ENCODE peak calls at places on chromosomes 11 and 22, in four cellular contexts. X is SK-N-SH, K is K562, R is HepG2. G is an unnamed sample.

GRCh38 chr11:130581631-130582030 is 133.2 kb downstream of the ADAMTS15 start:
- DNase-seq in X (no peak), K (no peak), R (no peak), G (no peak)

GRCh38 chr11:120704256-120704750 is 192.8 kb downstream of the GRIK4 start:
- DNase-seq in K (no peak), R (no peak), X (no peak), G (no peak)

GRCh38 chr11:85647604-85648299 is at the start of gene TMEM126A:
- DNase-seq in K (peak; percentile 75), X (peak; percentile 84), R (peak; percentile 86), G (peak; percentile 64)

GRCh38 chr22:26570864-26571525 is 18.9 kb downstream of the TPST2 start:
- DNase-seq in R (no peak), X (no peak), K (no peak), G (no peak)

GRCh38 chr11:121406291-121406690 is 45.8 kb upstream of the SORL1 start:
- DNase-seq in X (no peak), R (no peak), K (no peak), G (no peak)

GRCh38 chr11:63915961-63916836 is 765 bp downstream of the RCOR2 start:
- DNase-seq in R (peak; percentile 53), K (peak; percentile 79), X (peak; percentile 91), G (no peak)

GRCh38 chr11:25650319-25650718 is 681.6 kb upstream of the ANO3 start:
- DNase-seq in X (no peak), R (no peak), K (no peak), G (no peak)

GRCh38 chr22:30922151-30922611 is 46.4 kb downstream of the MORC2 start:
- DNase-seq in K (no peak), R (no peak), X (peak; percentile 70), G (peak; percentile 60)

GRCh38 chr11:59841514-59841913 is 3.8 kb downstream of the CBLIF start:
- DNase-seq in K (no peak), X (no peak), R (no peak), G (no peak)

DNA sequence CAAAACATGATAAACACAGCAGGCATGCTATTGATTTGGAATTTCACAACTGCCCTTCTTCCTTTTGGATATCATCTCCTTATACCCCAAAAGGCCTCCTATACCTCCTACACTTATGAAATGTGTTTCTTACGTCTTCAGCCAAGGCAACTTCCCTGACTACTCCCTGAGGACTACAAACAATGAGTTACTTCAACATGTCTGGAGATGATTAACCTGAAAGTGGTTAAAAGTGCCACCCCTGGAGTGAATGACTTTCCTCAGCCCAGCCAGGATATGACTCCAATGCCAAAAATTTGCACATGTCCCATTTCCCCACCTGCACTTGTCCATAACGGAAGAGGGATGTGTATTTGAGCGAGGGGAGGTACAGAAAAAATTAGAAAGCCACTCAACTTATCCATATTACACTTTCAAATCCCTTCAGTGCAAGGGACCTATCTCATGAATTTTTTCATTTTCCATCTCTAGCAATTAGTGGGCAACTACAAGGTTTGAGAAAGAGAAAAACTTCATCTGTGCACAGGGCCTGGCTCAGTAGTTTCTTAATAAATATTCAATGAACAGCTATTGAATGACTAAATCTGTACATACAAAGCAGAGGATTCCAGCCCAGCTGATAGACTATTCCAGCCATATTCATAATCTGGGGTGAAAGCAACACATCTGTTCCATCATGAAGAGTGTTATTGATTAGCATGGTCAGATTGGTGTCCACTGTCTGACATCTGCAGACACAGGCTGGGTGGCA is 36.8 kb downstream of the KIRREL3 start:
- DNase-seq in X (no peak), K (no peak), R (no peak), G (no peak)
- TF ChIP-seq SIN3A in X (no peak), K (no peak), R (no peak), G (no peak)

GRCh38 chr11:117444256-117445096 is 116.8 kb downstream of the CEP164 start:
- DNase-seq in K (no peak), R (no peak), X (peak; percentile 86), G (no peak)

GRCh38 chr11:117442049-117442868 is 114.6 kb downstream of the CEP164 start:
- DNase-seq in X (no peak), K (no peak), R (no peak), G (no peak)

GRCh38 chr11:117445097-117445658 is 117.5 kb downstream of the CEP164 start:
- DNase-seq in R (no peak), X (no peak), K (no peak), G (no peak)

GRCh38 chr11:117442869-117443239 is 115.2 kb downstream of the CEP164 start:
- DNase-seq in R (no peak), X (no peak), K (no peak), G (no peak)

DNA sequence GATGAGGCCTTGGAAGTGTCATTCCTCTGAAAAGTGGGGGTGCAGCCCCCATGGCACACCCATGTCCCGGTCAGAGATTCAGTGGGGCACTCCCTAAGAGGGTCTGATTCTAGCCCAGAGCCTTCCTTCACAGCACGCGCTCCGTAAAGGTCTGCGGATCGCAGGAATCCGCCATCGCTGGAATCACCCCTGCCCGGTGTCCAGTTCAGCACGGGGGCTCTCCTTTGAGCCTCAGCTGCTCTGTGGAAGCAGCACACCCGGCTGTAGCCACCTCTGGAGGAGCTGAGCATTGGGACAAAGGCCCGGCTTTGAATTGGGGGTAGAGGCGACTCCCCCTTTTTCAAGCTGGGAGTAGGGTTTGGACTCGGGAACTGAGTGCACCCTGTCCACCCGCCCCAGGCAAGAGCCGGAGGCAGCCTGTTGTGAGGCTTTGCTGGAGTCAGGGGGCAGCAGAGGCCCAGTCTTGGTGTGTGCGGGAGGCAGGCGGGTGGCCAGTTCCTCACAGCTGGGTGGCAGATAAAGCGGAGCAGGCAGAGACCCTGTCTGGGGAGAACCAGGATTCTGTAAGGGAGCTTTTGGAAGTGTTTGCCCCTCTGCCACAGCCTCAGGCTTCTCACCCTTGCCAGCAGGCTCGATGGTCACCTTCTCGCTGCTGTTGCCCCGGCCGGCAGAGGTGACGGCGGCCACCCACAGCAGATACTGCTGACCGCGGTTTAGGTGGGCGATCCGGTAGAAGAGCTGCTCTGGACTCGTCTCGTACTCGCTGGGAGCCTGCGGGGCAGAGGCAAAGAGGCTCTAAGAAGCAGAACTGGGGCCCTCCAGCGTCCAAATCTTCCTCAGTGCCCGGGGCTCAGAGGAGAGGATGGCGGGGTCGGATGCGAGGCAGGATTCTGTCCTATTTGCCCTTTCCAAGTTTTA is 115.9 kb downstream of the CEP164 start:
- DNase-seq in R (peak; percentile 40), K (peak; percentile 66), X (peak; percentile 92), G (no peak)
- TF ChIP-seq MXI1 in R (no peak), K (no peak), X (no peak), G (no peak)

GRCh38 chr22:33302549-33302948 is 244.4 kb upstream of the SYN3 start:
- DNase-seq in R (no peak), X (no peak), K (no peak), G (no peak)

GRCh38 chr22:33302049-33302545 is 243.9 kb upstream of the SYN3 start:
- DNase-seq in K (peak; percentile 61), R (peak; percentile 66), X (peak; percentile 81), G (peak; percentile 39)

GRCh38 chr22:33296941-33297340 is 238.8 kb upstream of the SYN3 start:
- DNase-seq in X (no peak), R (no peak), K (no peak), G (no peak)

GRCh38 chr22:33300165-33300564 is 242.0 kb upstream of the SYN3 start:
- DNase-seq in X (no peak), K (no peak), R (no peak), G (peak; percentile 24)

GRCh38 chr22:33299245-33299956 is 241.2 kb upstream of the SYN3 start:
- DNase-seq in R (no peak), X (no peak), K (no peak), G (peak; percentile 95)
- TF ChIP-seq SIN3A in R (no peak), X (no peak), K (no peak), G (no peak)

GRCh38 chr22:46408568-46409506 is 73.3 kb downstream of the TRMU start:
- DNase-seq in R (no peak), X (no peak), K (no peak), G (no peak)

GRCh38 chr22:46406349-46406748 is 70.8 kb downstream of the TRMU start:
- DNase-seq in K (no peak), X (no peak), R (no peak), G (no peak)

GRCh38 chr22:46405925-46406324 is 70.4 kb downstream of the TRMU start:
- DNase-seq in X (no peak), K (no peak), R (no peak), G (no peak)

GRCh38 chr22:46406791-46407190 is 71.3 kb downstream of the TRMU start:
- DNase-seq in R (no peak), K (no peak), X (no peak), G (no peak)

GRCh38 chr22:46407748-46408147 is 72.2 kb downstream of the TRMU start:
- DNase-seq in X (no peak), R (no peak), K (no peak), G (no peak)
- TF ChIP-seq MXI1 in X (no peak), R (no peak), K (no peak), G (no peak)

DNA sequence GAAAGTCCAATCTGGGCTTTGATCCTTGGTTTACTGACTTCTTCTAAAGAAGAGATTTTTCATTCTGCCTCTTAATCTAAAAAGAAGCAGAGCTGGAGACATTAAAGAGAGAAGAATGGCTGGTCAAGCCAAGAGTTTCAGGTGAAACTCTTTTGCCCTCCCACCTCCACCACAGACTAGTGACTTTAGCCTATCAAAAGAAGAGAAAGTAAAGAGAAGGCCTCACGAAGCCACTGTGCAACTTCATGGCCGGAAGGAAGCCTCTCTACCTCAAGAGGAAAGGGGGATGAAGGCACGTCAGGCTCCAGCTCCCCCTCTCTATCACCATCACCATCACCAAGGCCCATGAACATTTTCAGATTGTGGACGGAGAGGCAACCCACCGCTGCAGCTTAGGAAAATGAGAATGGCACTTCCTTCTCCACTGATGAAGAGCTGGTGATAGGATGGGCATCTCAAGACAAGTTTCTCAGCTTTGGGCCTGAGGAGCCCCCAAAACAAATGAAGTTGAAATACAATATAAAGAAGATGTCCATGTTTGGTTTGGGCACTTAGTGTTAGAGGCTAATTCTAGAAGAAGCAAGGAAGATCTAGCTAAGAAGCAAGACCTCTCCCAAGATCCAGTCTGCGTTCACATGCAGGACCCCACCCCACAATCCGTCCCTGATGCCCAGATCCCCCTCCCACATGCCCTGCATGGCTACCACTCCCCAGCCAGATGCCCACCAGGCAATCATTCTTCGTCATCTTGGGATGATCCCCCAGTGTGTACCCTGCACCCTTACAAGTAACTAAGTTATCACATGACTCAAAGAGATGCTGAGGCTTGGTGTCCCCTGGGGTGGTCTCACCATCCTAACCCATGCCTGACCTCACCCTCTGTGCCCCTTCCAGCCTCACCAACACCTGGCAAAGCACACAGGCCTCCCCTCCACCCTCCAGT is 52.6 kb downstream of the IGSF9B start:
- DNase-seq in R (no peak), X (no peak), K (no peak), G (no peak)
- TF ChIP-seq SIN3A in R (no peak), X (no peak), K (no peak), G (no peak)

GRCh38 chr11:102318469-102318868 is 1.2 kb downstream of the BIRC3 start:
- DNase-seq in X (no peak), R (no peak), K (no peak), G (no peak)
- TF ChIP-seq MXI1 in X (no peak), R (no peak), K (no peak), G (peak; percentile 68)

DNA sequence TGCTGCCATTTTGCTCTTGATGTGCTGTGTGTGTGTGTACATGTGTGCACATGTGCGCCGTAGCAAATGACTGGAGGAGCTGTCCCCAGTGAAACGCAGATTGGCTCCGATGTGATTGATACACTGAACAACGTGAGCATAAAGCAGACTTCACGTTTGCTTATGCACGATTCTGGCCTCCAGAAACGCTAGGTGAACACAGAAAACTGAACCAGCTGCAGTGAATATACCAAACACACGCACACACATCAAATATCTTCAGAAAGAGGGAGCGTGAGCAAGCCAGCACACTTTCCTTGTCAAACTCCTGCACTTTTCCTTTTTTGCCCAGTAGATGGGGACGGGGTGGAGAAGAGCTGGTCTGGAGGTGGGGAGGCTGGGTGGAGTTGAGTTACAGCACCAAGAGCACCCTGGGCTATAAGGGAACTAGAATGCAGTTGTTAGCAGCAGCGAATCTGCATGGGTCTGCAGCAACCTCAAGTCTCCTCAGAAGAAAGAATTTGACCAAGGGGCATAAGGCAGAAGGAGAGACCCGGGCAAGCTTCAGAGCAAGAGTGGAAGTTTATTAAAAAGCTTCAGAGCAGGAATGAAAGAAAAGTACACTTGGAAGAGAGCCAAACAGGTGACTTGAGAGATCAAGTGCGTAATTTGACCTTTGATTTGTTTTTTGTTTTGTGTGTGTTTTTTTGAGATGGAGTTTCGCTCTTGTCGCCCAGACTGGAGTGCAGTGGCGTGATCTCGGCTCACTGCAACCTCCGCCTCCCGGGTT is 77.8 kb upstream of the CADM1 start:
- DNase-seq in K (no peak), X (peak; percentile 58), R (no peak), G (no peak)
- TF ChIP-seq SIN3A in K (no peak), X (no peak), R (no peak), G (no peak)

G was measured in GM12878.